ENCODE peak calls at places on chromosomes 1 and 21, in five cellular contexts. D, Q, Z, Y and G are unnamed samples.

GRCh38 chr1:29805122-29805895 is 569.0 kb downstream of the PTPRU start:
- DNase-seq in D (no peak), Z (no peak), Y (no peak), Q (no peak), G (no peak)

GRCh38 chr1:216181590-216181989 is 241.7 kb downstream of the USH2A start:
- DNase-seq in D (no peak), Z (no peak), Q (no peak), Y (no peak), G (no peak)

GRCh38 chr1:207463021-207463420 is 8.9 kb downstream of the CR2 start:
- DNase-seq in Q (no peak), D (peak; percentile 22), Z (no peak), Y (no peak), G (peak; percentile 27)

GRCh38 chr1:66624412-66625060 is 90.6 kb downstream of the SGIP1 start:
- DNase-seq in Q (no peak), Z (peak; percentile 81), D (peak; percentile 87), Y (no peak), G (no peak)

GRCh38 chr1:44775930-44776748 is 799 bp downstream of the RPS8 start:
- DNase-seq in D (no peak), Y (peak; percentile 51), Q (no peak), Z (peak; percentile 40), G (peak; percentile 39)

GRCh38 chr1:10387611-10388386 is 11.1 kb upstream of the PGD start:
- DNase-seq in Z (peak; percentile 66), Q (peak; percentile 43), D (peak; percentile 81), Y (peak; percentile 78), G (peak; percentile 12)

GRCh38 chr1:26950602-26951001 is 9.7 kb downstream of the KDF1 start:
- DNase-seq in Z (no peak), Q (no peak), Y (no peak), D (no peak), G (no peak)

GRCh38 chr1:101971309-101971708 is 25.4 kb downstream of the OLFM3 start:
- DNase-seq in D (peak; percentile 2), Q (no peak), Z (no peak), Y (no peak), G (no peak)

GRCh38 chr1:160083968-160084770 is 2.8 kb downstream of the KCNJ9 start:
- DNase-seq in Y (no peak), Q (peak; percentile 67), D (peak; percentile 71), Z (peak; percentile 33), G (no peak)

GRCh38 chr21:25513810-25514209 is 93.5 kb downstream of the MRPL39 start:
- DNase-seq in Y (no peak), Z (no peak), D (no peak), Q (no peak), G (no peak)

GRCh38 chr21:44582055-44582454 is 1.7 kb upstream of the KRTAP10-5 start:
- DNase-seq in Y (no peak), Z (no peak), Q (no peak), D (no peak), G (no peak)

GRCh38 chr21:27806261-27806660 is 839.4 kb upstream of the ADAMTS5 start:
- DNase-seq in D (no peak), Q (no peak), Z (peak; percentile 39), Y (no peak), G (no peak)

GRCh38 chr1:68117416-68117815 is 67.0 kb upstream of the DIRAS3 start:
- DNase-seq in Z (no peak), Y (no peak), D (no peak), Q (no peak), G (no peak)

GRCh38 chr1:228339766-228340685 is 66.6 kb downstream of the TRIM11 start:
- DNase-seq in D (no peak), Y (no peak), Q (peak; percentile 15), Z (no peak), G (no peak)

GRCh38 chr1:156912861-156913808 is 7.3 kb upstream of the LRRC71 start:
- DNase-seq in D (no peak), Y (no peak), Z (no peak), Q (no peak), G (no peak)

GRCh38 chr1:176541663-176542062 is 78.7 kb downstream of the PAPPA2 start:
- DNase-seq in Y (no peak), D (peak; percentile 74), Z (no peak), Q (no peak), G (no peak)

GRCh38 chr1:44672956-44673674 is 1.2 kb downstream of the TMEM53 start:
- DNase-seq in Y (no peak), Q (no peak), D (no peak), Z (no peak), G (no peak)

GRCh38 chr21:42553435-42553834 is 39.8 kb downstream of the SLC37A1 start:
- DNase-seq in D (no peak), Z (peak; percentile 33), Q (no peak), Y (no peak), G (no peak)

GRCh38 chr1:167171286-167171929 is 49.3 kb upstream of the POU2F1 start:
- DNase-seq in Y (no peak), Z (no peak), D (peak; percentile 72), Q (no peak), G (peak; percentile 78)

GRCh38 chr1:246771366-246771765 is 47.2 kb downstream of the SCCPDH start:
- DNase-seq in Q (no peak), Z (no peak), D (no peak), Y (no peak), G (no peak)

GRCh38 chr1:26289158-26290059 is 9.5 kb downstream of the SH3BGRL3 start:
- DNase-seq in Y (peak; percentile 98), Z (no peak), Q (no peak), D (no peak), G (no peak)

DNA sequence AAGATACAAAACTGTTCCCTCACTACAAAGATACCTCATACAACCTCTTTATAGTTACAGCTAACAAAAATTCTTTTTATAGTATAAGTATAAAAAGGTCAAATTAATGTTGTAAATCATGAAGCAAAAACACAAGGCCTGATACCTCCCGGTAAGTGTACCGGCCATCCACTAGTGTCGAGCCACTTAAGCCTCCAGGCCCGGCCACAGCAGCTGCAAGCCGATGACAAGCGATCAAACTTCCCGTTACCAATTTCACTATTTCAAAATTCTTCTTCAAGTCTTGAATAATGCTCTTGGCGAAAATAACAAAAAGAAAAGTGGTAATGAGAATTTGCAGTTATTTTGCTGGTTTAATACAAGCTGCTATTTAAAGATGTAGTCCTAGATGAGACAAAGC is 67.7 kb downstream of the USP24 start:
- DNase-seq in D (no peak), Q (no peak), Z (no peak), Y (no peak), G (no peak)
- H3K36me3 ChIP-seq in D (peaks cover 1% of the 10 kb centered on the region), Q (peaks cover 69% of the 10 kb centered on the region), Z (peaks cover 4% of the 10 kb centered on the region), Y (peaks cover 68% of the 10 kb centered on the region), G (peaks cover 59% of the 10 kb centered on the region)

GRCh38 chr1:113768916-113769598 is 9.8 kb upstream of the PHTF1 start:
- DNase-seq in Z (no peak), Q (no peak), D (no peak), Y (no peak), G (no peak)

GRCh38 chr1:113770031-113770430 is 10.7 kb upstream of the PHTF1 start:
- DNase-seq in D (no peak), Z (no peak), Y (no peak), Q (no peak), G (no peak)

GRCh38 chr1:113765306-113765705 is 6.0 kb upstream of the PHTF1 start:
- DNase-seq in Q (no peak), Y (no peak), D (no peak), Z (no peak), G (no peak)

GRCh38 chr1:113763651-113764050 is 4.4 kb upstream of the PHTF1 start:
- DNase-seq in D (no peak), Y (no peak), Z (no peak), Q (no peak), G (no peak)

DNA sequence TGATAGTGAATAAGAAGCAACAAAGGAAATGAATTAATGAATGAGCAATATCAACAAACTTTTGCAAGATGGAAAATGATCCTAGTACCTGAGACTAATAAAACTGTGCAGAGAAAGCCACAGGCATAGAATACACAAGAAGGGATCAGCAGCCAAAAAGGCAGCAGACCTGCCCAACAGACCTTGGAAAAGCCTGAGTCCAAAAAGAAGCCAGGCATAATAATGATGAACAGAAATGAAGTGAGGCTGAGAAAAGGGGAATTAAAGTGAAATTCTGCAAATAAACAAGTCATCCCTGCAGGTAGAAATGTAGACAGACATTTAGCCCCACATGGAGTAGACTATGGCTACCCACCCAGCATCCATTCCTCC is 10.3 kb upstream of the PHTF1 start:
- DNase-seq in Q (no peak), Y (no peak), D (no peak), Z (no peak), G (no peak)
- H3K4me3 ChIP-seq in Q (no peak overlapping the region), Y (no peak overlapping the region), D (no peak overlapping the region), Z (no peak overlapping the region), G (no peak overlapping the region)

GRCh38 chr1:154963643-154964042 is 2.1 kb upstream of the PYGO2 start:
- DNase-seq in Q (no peak), D (no peak), Z (no peak), Y (no peak), G (no peak)

GRCh38 chr1:154962238-154962678 is 676 bp upstream of the PYGO2 start:
- DNase-seq in D (peak; percentile 41), Q (no peak), Y (peak; percentile 65), Z (peak; percentile 33), G (peak; percentile 59)

GRCh38 chr1:154964359-154964758 is 2.8 kb upstream of the PYGO2 start:
- DNase-seq in Z (no peak), Q (no peak), Y (no peak), D (no peak), G (no peak)

GRCh38 chr1:154961497-154962237 is at the start of gene PYGO2:
- DNase-seq in Z (peak; percentile 83), Q (peak; percentile 86), D (peak; percentile 50), Y (peak; percentile 88), G (peak; percentile 89)

DNA sequence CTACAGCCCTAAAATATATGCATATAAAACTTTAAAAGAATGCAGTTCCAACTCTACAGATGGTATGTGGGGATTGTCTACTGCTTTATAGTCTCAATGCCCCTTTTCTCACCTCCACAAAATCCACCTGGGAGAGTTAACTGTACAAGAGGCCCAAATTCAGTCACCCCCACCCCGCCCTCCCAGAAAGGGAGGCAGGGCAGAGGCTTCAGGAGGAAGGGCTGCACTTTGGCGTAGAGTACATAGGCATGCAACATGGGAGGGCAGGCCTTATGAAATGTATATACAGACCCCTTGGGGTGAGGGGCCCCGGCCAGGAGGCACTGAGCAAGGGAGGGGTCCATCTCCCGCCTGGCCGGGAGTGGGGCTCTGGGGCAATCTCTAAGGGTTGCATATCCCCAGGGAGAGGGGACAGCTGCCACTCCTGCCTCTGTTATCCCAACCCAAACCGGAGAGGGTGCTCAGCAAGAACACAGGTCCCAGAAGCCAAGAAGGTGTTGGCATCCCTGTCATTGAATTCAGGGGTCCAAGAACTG is 1.3 kb upstream of the PYGO2 start:
- DNase-seq in Q (no peak), Z (no peak), D (no peak), Y (no peak), G (no peak)
- H3K36me3 ChIP-seq in Q (peaks cover 63% of the 10 kb centered on the region), Z (peaks cover 68% of the 10 kb centered on the region), D (peaks cover 36% of the 10 kb centered on the region), Y (peaks cover 75% of the 10 kb centered on the region), G (peaks cover 81% of the 10 kb centered on the region)

GRCh38 chr1:109918671-109919070 is 8.0 kb downstream of the CSF1 start:
- DNase-seq in Q (no peak), Z (no peak), D (no peak), Y (no peak), G (no peak)
- H3K4me3 ChIP-seq in Q (no peak overlapping the region), Z (no peak overlapping the region), D (no peak overlapping the region), Y (no peak overlapping the region), G (no peak overlapping the region)